ENCODE peak calls at places on chromosomes 2 and 18, in six cellular contexts. One of them, this sample, is unnamed.

GRCh38 chr2:60260646-60261296 is 292.7 kb downstream of the BCL11A start:
- DNase-seq in activated T-cell treated with anti-CD3 and anti-CD28 coated beads for 1 hour: no peak
- DNase-seq in frontal cortex: no peak
- DNase-seq in uterus: no peak
- DNase-seq in activated CD4-positive, alpha-beta T cell treated with anti-CD3 and anti-CD28 coated beads, Interleukin-2, amount 50 U/mL, for 24 hours: no peak
- DNase-seq in skeletal muscle cell: no peak
- DNase-seq in this sample: no peak

GRCh38 chr2:239930871-239931771 is 94.0 kb downstream of the NDUFA10 start:
- DNase-seq in activated CD4-positive, alpha-beta T cell treated with anti-CD3 and anti-CD28 coated beads, Interleukin-2, amount 50 U/mL, for 24 hours: no peak
- DNase-seq in skeletal muscle cell: no peak
- DNase-seq in activated T-cell treated with anti-CD3 and anti-CD28 coated beads for 1 hour: no peak
- DNase-seq in uterus: no peak
- DNase-seq in frontal cortex: no peak
- DNase-seq in this sample: no peak

GRCh38 chr2:237577458-237577857 is 11.1 kb downstream of the PRLH start:
- DNase-seq in activated T-cell treated with anti-CD3 and anti-CD28 coated beads for 1 hour: no peak
- DNase-seq in frontal cortex: no peak
- DNase-seq in activated CD4-positive, alpha-beta T cell treated with anti-CD3 and anti-CD28 coated beads, Interleukin-2, amount 50 U/mL, for 24 hours: no peak
- DNase-seq in skeletal muscle cell: no peak
- DNase-seq in uterus: no peak
- DNase-seq in this sample: no peak

GRCh38 chr2:199471443-199472057 is 13.8 kb upstream of the SATB2 start:
- DNase-seq in frontal cortex: peak
- DNase-seq in uterus: no peak
- DNase-seq in activated T-cell treated with anti-CD3 and anti-CD28 coated beads for 1 hour: no peak
- DNase-seq in activated CD4-positive, alpha-beta T cell treated with anti-CD3 and anti-CD28 coated beads, Interleukin-2, amount 50 U/mL, for 24 hours: no peak
- DNase-seq in skeletal muscle cell: no peak
- DNase-seq in this sample: no peak

GRCh38 chr18:3262234-3263171 is 570 bp downstream of the MYL12B start:
- DNase-seq in skeletal muscle cell: no peak
- DNase-seq in activated CD4-positive, alpha-beta T cell treated with anti-CD3 and anti-CD28 coated beads, Interleukin-2, amount 50 U/mL, for 24 hours: no peak
- DNase-seq in frontal cortex: no peak
- DNase-seq in activated T-cell treated with anti-CD3 and anti-CD28 coated beads for 1 hour: peak
- DNase-seq in uterus: no peak
- DNase-seq in this sample: no peak

GRCh38 chr2:121351521-121352318 is 66.7 kb upstream of the TFCP2L1 start:
- DNase-seq in frontal cortex: no peak
- DNase-seq in uterus: no peak
- DNase-seq in activated T-cell treated with anti-CD3 and anti-CD28 coated beads for 1 hour: no peak
- DNase-seq in skeletal muscle cell: no peak
- DNase-seq in activated CD4-positive, alpha-beta T cell treated with anti-CD3 and anti-CD28 coated beads, Interleukin-2, amount 50 U/mL, for 24 hours: no peak
- DNase-seq in this sample: no peak

GRCh38 chr2:131104487-131105155 is 515 bp upstream of the PLEKHB2 start:
- DNase-seq in activated T-cell treated with anti-CD3 and anti-CD28 coated beads for 1 hour: peak
- DNase-seq in frontal cortex: no peak
- DNase-seq in skeletal muscle cell: peak
- DNase-seq in uterus: peak
- DNase-seq in activated CD4-positive, alpha-beta T cell treated with anti-CD3 and anti-CD28 coated beads, Interleukin-2, amount 50 U/mL, for 24 hours: peak
- DNase-seq in this sample: peak

GRCh38 chr2:31704561-31705212 is 123.9 kb upstream of the SRD5A2 start:
- DNase-seq in skeletal muscle cell: no peak
- DNase-seq in activated T-cell treated with anti-CD3 and anti-CD28 coated beads for 1 hour: no peak
- DNase-seq in activated CD4-positive, alpha-beta T cell treated with anti-CD3 and anti-CD28 coated beads, Interleukin-2, amount 50 U/mL, for 24 hours: no peak
- DNase-seq in frontal cortex: no peak
- DNase-seq in uterus: no peak
- DNase-seq in this sample: no peak

GRCh38 chr2:118417417-118418125 is 329.3 kb downstream of the INSIG2 start:
- DNase-seq in activated CD4-positive, alpha-beta T cell treated with anti-CD3 and anti-CD28 coated beads, Interleukin-2, amount 50 U/mL, for 24 hours: no peak
- DNase-seq in activated T-cell treated with anti-CD3 and anti-CD28 coated beads for 1 hour: no peak
- DNase-seq in frontal cortex: no peak
- DNase-seq in uterus: no peak
- DNase-seq in skeletal muscle cell: peak
- DNase-seq in this sample: no peak

GRCh38 chr18:35005963-35006577 is 35.1 kb upstream of the MAPRE2 start:
- DNase-seq in frontal cortex: peak
- DNase-seq in activated CD4-positive, alpha-beta T cell treated with anti-CD3 and anti-CD28 coated beads, Interleukin-2, amount 50 U/mL, for 24 hours: peak
- DNase-seq in skeletal muscle cell: no peak
- DNase-seq in activated T-cell treated with anti-CD3 and anti-CD28 coated beads for 1 hour: no peak
- DNase-seq in uterus: no peak
- DNase-seq in this sample: no peak

GRCh38 chr2:28691774-28692281 is 59.8 kb upstream of the PPP1CB start:
- DNase-seq in activated CD4-positive, alpha-beta T cell treated with anti-CD3 and anti-CD28 coated beads, Interleukin-2, amount 50 U/mL, for 24 hours: no peak
- DNase-seq in skeletal muscle cell: peak
- DNase-seq in frontal cortex: no peak
- DNase-seq in uterus: peak
- DNase-seq in activated T-cell treated with anti-CD3 and anti-CD28 coated beads for 1 hour: no peak
- DNase-seq in this sample: no peak

GRCh38 chr2:101679037-101679726 is 18.3 kb upstream of the MAP4K4 start:
- DNase-seq in activated CD4-positive, alpha-beta T cell treated with anti-CD3 and anti-CD28 coated beads, Interleukin-2, amount 50 U/mL, for 24 hours: no peak
- DNase-seq in uterus: no peak
- DNase-seq in skeletal muscle cell: peak
- DNase-seq in activated T-cell treated with anti-CD3 and anti-CD28 coated beads for 1 hour: no peak
- DNase-seq in frontal cortex: no peak
- DNase-seq in this sample: no peak

GRCh38 chr2:31957748-31958717 is 52.8 kb downstream of the MEMO1 start:
- DNase-seq in skeletal muscle cell: no peak
- DNase-seq in activated T-cell treated with anti-CD3 and anti-CD28 coated beads for 1 hour: no peak
- DNase-seq in activated CD4-positive, alpha-beta T cell treated with anti-CD3 and anti-CD28 coated beads, Interleukin-2, amount 50 U/mL, for 24 hours: no peak
- DNase-seq in uterus: no peak
- DNase-seq in frontal cortex: no peak
- DNase-seq in this sample: no peak

GRCh38 chr2:1717129-1717528 is 27.2 kb downstream of the PXDN start:
- DNase-seq in uterus: no peak
- DNase-seq in activated T-cell treated with anti-CD3 and anti-CD28 coated beads for 1 hour: no peak
- DNase-seq in activated CD4-positive, alpha-beta T cell treated with anti-CD3 and anti-CD28 coated beads, Interleukin-2, amount 50 U/mL, for 24 hours: no peak
- DNase-seq in frontal cortex: peak
- DNase-seq in skeletal muscle cell: no peak
- DNase-seq in this sample: no peak

GRCh38 chr2:238879020-238879419 is 31.1 kb downstream of the TWIST2 start:
- DNase-seq in activated T-cell treated with anti-CD3 and anti-CD28 coated beads for 1 hour: no peak
- DNase-seq in uterus: no peak
- DNase-seq in skeletal muscle cell: no peak
- DNase-seq in frontal cortex: no peak
- DNase-seq in activated CD4-positive, alpha-beta T cell treated with anti-CD3 and anti-CD28 coated beads, Interleukin-2, amount 50 U/mL, for 24 hours: no peak
- DNase-seq in this sample: no peak

GRCh38 chr2:165469417-165469816 is at the start of gene CSRNP3:
- DNase-seq in activated T-cell treated with anti-CD3 and anti-CD28 coated beads for 1 hour: no peak
- DNase-seq in skeletal muscle cell: peak
- DNase-seq in frontal cortex: no peak
- DNase-seq in uterus: peak
- DNase-seq in activated CD4-positive, alpha-beta T cell treated with anti-CD3 and anti-CD28 coated beads, Interleukin-2, amount 50 U/mL, for 24 hours: no peak
- DNase-seq in this sample: peak

GRCh38 chr18:13237641-13238040 is 19.1 kb downstream of the LDLRAD4 start:
- DNase-seq in frontal cortex: no peak
- DNase-seq in activated CD4-positive, alpha-beta T cell treated with anti-CD3 and anti-CD28 coated beads, Interleukin-2, amount 50 U/mL, for 24 hours: no peak
- DNase-seq in skeletal muscle cell: no peak
- DNase-seq in uterus: no peak
- DNase-seq in activated T-cell treated with anti-CD3 and anti-CD28 coated beads for 1 hour: no peak
- DNase-seq in this sample: no peak

GRCh38 chr18:74514860-74515495 is 18.8 kb downstream of the CNDP2 start:
- DNase-seq in uterus: no peak
- DNase-seq in activated T-cell treated with anti-CD3 and anti-CD28 coated beads for 1 hour: no peak
- DNase-seq in activated CD4-positive, alpha-beta T cell treated with anti-CD3 and anti-CD28 coated beads, Interleukin-2, amount 50 U/mL, for 24 hours: no peak
- DNase-seq in frontal cortex: no peak
- DNase-seq in skeletal muscle cell: no peak
- DNase-seq in this sample: no peak

GRCh38 chr18:62509779-62510178 is 13.0 kb upstream of the ZCCHC2 start:
- DNase-seq in activated CD4-positive, alpha-beta T cell treated with anti-CD3 and anti-CD28 coated beads, Interleukin-2, amount 50 U/mL, for 24 hours: no peak
- DNase-seq in skeletal muscle cell: no peak
- DNase-seq in activated T-cell treated with anti-CD3 and anti-CD28 coated beads for 1 hour: no peak
- DNase-seq in frontal cortex: no peak
- DNase-seq in uterus: no peak
- DNase-seq in this sample: no peak

GRCh38 chr2:101063753-101064502 is 61.8 kb downstream of the RPL31 start:
- DNase-seq in uterus: no peak
- DNase-seq in activated CD4-positive, alpha-beta T cell treated with anti-CD3 and anti-CD28 coated beads, Interleukin-2, amount 50 U/mL, for 24 hours: no peak
- DNase-seq in activated T-cell treated with anti-CD3 and anti-CD28 coated beads for 1 hour: no peak
- DNase-seq in skeletal muscle cell: no peak
- DNase-seq in frontal cortex: no peak
- DNase-seq in this sample: no peak

GRCh38 chr2:28465148-28465885 is 30.5 kb upstream of the PLB1 start:
- DNase-seq in skeletal muscle cell: no peak
- DNase-seq in uterus: no peak
- DNase-seq in activated CD4-positive, alpha-beta T cell treated with anti-CD3 and anti-CD28 coated beads, Interleukin-2, amount 50 U/mL, for 24 hours: no peak
- DNase-seq in frontal cortex: no peak
- DNase-seq in activated T-cell treated with anti-CD3 and anti-CD28 coated beads for 1 hour: no peak
- DNase-seq in this sample: no peak

GRCh38 chr2:222904557-222905258 is 43.9 kb downstream of the ACSL3 start:
- DNase-seq in activated T-cell treated with anti-CD3 and anti-CD28 coated beads for 1 hour: no peak
- DNase-seq in skeletal muscle cell: peak
- DNase-seq in uterus: no peak
- DNase-seq in frontal cortex: no peak
- DNase-seq in activated CD4-positive, alpha-beta T cell treated with anti-CD3 and anti-CD28 coated beads, Interleukin-2, amount 50 U/mL, for 24 hours: no peak
- DNase-seq in this sample: no peak

GRCh38 chr2:68832161-68832869 is 38.9 kb downstream of the BMP10 start:
- DNase-seq in activated T-cell treated with anti-CD3 and anti-CD28 coated beads for 1 hour: peak
- DNase-seq in activated CD4-positive, alpha-beta T cell treated with anti-CD3 and anti-CD28 coated beads, Interleukin-2, amount 50 U/mL, for 24 hours: peak
- DNase-seq in frontal cortex: no peak
- DNase-seq in skeletal muscle cell: peak
- DNase-seq in uterus: peak
- DNase-seq in this sample: no peak

GRCh38 chr2:185939858-185940257 is 201.3 kb downstream of the FSIP2 start:
- DNase-seq in activated T-cell treated with anti-CD3 and anti-CD28 coated beads for 1 hour: no peak
- DNase-seq in activated CD4-positive, alpha-beta T cell treated with anti-CD3 and anti-CD28 coated beads, Interleukin-2, amount 50 U/mL, for 24 hours: no peak
- DNase-seq in frontal cortex: no peak
- DNase-seq in skeletal muscle cell: no peak
- DNase-seq in uterus: no peak
- DNase-seq in this sample: no peak

GRCh38 chr18:54228364-54228763 is 3.9 kb upstream of the MBD2 start:
- DNase-seq in activated T-cell treated with anti-CD3 and anti-CD28 coated beads for 1 hour: no peak
- DNase-seq in activated CD4-positive, alpha-beta T cell treated with anti-CD3 and anti-CD28 coated beads, Interleukin-2, amount 50 U/mL, for 24 hours: no peak
- DNase-seq in skeletal muscle cell: no peak
- DNase-seq in uterus: no peak
- DNase-seq in frontal cortex: no peak
- DNase-seq in this sample: no peak